ENCODE peak calls at places on chromosome 4, in four cellular contexts. E, D, V and Q are unnamed samples. For H3K4me1, the result is how much of the 10 kb centered on the place peaks cover.

GRCh38 chr4:74874785-74875367 is 58.0 kb upstream of the PARM1 start:
- DNase-seq in E (no peak), D (no peak), V (peak), Q (no peak)

GRCh38 chr4:117400039-117400835 is 314.9 kb upstream of the TRAM1L1 start:
- DNase-seq in E (no peak), D (peak), V (no peak), Q (no peak)

GRCh38 chr4:66555301-66555700 is 885.0 kb upstream of the EPHA5 start:
- DNase-seq in E (no peak), D (peak), V (no peak), Q (no peak)

GRCh38 chr4:67575232-67575888 is 16.8 kb downstream of the STAP1 start:
- DNase-seq in E (no peak), D (no peak), V (no peak), Q (no peak)

GRCh38 chr4:5866841-5867782 is 25.8 kb downstream of the CRMP1 start:
- DNase-seq in E (no peak), D (no peak), V (no peak), Q (no peak)

GRCh38 chr4:169975837-169976796 is 50.1 kb downstream of the MFAP3L start:
- DNase-seq in E (no peak), D (no peak), V (no peak), Q (no peak)

GRCh38 chr4:169027663-169028062 is 17.6 kb upstream of the CBR4 start:
- DNase-seq in E (no peak), D (no peak), V (no peak), Q (no peak)

GRCh38 chr4:164959896-164960295 is 17.6 kb downstream of the TRIM61 start:
- DNase-seq in E (no peak), D (peak), V (no peak), Q (no peak)

GRCh38 chr4:970854-971520 is 2.4 kb downstream of the DGKQ start:
- DNase-seq in E (no peak), D (no peak), V (no peak), Q (no peak)

GRCh38 chr4:151227731-151228130 is 49.2 kb upstream of the PRSS48 start:
- DNase-seq in E (peak), D (peak), V (peak), Q (peak)

GRCh38 chr4:122666527-122667245 is 45.8 kb upstream of the IL21 start:
- DNase-seq in E (no peak), D (peak), V (no peak), Q (no peak)

GRCh38 chr4:3760833-3761232 is 5.4 kb upstream of the ADRA2C start:
- DNase-seq in E (no peak), D (no peak), V (no peak), Q (no peak)

GRCh38 chr4:174152717-174153466 is 130.6 kb downstream of the FBXO8 start:
- DNase-seq in E (no peak), D (no peak), V (no peak), Q (no peak)

GRCh38 chr4:54050214-54050904 is 14.0 kb downstream of the CHIC2 start:
- DNase-seq in E (no peak), D (no peak), V (no peak), Q (no peak)

GRCh38 chr4:105306158-105306781 is 159.6 kb downstream of the TET2 start:
- DNase-seq in E (no peak), D (peak), V (no peak), Q (no peak)

GRCh38 chr4:54954656-54955388 is 170.6 kb downstream of the KDR start:
- DNase-seq in E (no peak), D (no peak), V (no peak), Q (peak)

GRCh38 chr4:159899596-159899995 is 796.7 kb downstream of the RAPGEF2 start:
- DNase-seq in E (no peak), D (no peak), V (no peak), Q (no peak)

GRCh38 chr4:88275949-88276515 is 8.3 kb downstream of the PPM1K start:
- DNase-seq in E (no peak), D (no peak), V (no peak), Q (no peak)

GRCh38 chr4:88275516-88275915 is 8.8 kb downstream of the PPM1K start:
- DNase-seq in E (no peak), D (no peak), V (no peak), Q (no peak)

GRCh38 chr4:88280228-88280795 is 4.0 kb downstream of the PPM1K start:
- DNase-seq in E (no peak), D (no peak), V (no peak), Q (no peak)

GRCh38 chr4:88277711-88278025 is 6.7 kb downstream of the PPM1K start:
- DNase-seq in E (no peak), D (no peak), V (no peak), Q (no peak)

DNA sequence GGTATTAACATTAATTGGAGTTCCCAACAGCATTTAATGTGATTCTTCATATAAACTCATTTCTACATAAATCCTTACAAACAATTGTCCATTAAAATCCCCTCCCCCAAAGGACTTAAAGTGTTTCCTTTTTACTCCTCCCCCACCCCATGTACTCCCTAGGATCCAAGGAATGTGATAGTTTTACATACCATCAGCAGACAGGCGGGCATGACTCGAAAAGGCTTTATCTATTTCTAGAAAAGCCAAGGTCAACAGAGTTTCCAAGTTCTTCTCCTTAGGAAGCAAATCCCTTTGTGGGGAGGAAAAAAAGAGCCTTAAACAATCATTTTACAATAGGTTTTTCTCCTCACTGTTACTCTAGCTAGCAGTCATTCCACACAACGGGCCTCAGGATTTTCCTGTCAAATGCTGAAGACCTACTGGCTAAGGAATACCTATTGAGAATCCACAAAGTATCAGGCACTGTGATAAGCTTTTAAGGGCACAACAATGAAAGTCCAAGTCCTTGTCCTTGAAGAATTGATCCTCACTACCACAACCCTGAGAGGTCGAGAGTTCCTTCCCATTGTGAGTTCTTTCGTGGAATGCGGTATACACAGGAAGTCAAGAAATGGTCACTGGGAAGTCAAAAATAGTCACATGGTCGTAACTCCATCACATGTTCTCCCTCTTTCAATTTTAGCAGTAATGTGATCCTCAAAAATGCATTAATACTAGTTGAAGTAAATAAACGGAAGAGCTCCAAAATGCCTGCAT is 7.2 kb downstream of the PPM1K start:
- DNase-seq in E (no peak), D (no peak), V (no peak), Q (no peak)
- TF ChIP-seq CTCF in E (no peak), D (no peak), V (no peak), Q (no peak)

DNA sequence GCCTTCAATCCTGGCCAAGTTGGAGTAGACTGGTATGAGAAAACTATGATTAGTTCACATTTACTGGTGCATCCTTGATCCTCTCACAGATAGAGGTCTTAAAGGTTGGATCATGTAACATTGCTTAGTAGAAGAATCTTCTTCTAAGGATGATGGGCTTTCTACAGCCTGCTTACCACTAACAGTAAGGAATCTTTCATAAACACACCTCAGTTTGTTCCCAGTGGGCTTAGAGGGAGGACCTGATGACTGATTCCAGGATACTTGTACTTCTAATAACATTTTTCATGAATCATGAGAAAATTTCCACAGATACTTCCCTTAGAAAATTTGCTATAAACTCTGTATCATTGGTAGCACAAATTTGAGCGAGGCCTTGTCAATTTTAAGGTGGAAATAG is 40.6 kb downstream of the CCNI start:
- DNase-seq in E (no peak), D (no peak), V (no peak), Q (no peak)
- H3K4me1 ChIP-seq in E (under half), D (under half), V (under half), Q (under half)

GRCh38 chr4:15001248-15001824 is 945 bp upstream of the CPEB2 start:
- DNase-seq in E (peak), D (peak), V (peak), Q (peak)
- TF ChIP-seq CTCF in E (no peak), D (no peak), V (no peak), Q (no peak)

GRCh38 chr4:150037251-150037856 is 40.9 kb upstream of the DCLK2 start:
- DNase-seq in E (no peak), D (peak), V (no peak), Q (no peak)

GRCh38 chr4:150044517-150044916 is 33.7 kb upstream of the DCLK2 start:
- DNase-seq in E (no peak), D (no peak), V (no peak), Q (no peak)

GRCh38 chr4:150045410-150045809 is 32.8 kb upstream of the DCLK2 start:
- DNase-seq in E (no peak), D (no peak), V (no peak), Q (no peak)

GRCh38 chr4:150038335-150039076 is 39.7 kb upstream of the DCLK2 start:
- DNase-seq in E (no peak), D (no peak), V (no peak), Q (no peak)

DNA sequence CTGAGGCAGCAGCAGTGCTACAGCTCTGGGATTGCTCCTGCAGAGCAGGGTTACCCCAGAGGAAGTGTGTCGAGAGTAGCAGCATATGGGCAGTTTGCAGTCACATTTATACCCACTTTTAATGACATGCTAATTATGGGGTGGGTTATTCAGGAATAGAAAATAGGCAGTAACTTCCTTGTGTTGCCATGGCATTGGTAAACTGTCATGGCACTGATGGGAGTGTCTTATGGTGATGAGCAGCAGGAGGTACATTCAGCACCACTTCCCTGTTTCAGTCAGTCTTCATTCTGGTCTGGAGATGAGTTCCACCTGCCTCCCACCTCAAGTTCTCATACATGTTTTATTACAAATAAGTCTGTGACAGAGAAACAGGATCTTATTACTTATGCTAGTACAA is 38.5 kb upstream of the DCLK2 start:
- DNase-seq in E (no peak), D (no peak), V (no peak), Q (no peak)
- H3K4me1 ChIP-seq in E (under half), D (under half), V (under half), Q (under half)

GRCh38 chr4:100261346-100261745 is 71.1 kb upstream of the DDIT4L start:
- DNase-seq in E (no peak), D (no peak), V (no peak), Q (no peak)
- TF ChIP-seq CTCF in E (no peak), D (no peak), V (no peak), Q (no peak)

DNA sequence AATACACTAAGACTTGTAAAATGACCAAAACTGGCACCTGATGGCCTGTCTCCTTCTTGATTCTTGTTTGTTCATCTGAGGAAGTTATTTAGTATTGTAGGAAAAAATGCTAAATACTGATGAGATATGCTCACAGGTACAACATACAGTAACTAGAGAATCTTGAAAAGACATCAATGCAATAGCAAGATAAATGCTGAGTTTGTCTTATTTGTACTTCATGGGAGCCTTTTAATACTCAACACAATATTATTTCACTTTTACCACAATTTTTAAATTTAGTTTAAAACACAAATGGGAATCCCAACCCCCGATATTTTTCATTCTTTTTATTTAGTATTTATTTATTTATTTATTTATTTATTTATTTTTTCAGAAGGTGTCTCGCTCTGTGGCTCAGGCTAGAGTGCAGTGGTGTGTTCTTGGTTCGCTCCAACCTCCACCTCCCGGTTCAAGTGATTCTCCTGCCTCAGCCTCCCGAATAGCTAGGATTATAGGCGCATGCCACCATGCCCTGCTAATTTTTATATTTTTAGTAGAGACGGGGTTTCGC is 12.1 kb downstream of the HHIP start:
- DNase-seq in E (no peak), D (no peak), V (no peak), Q (no peak)
- H3K4me1 ChIP-seq in E (under half), D (under half), V (under half), Q (under half)

DNA sequence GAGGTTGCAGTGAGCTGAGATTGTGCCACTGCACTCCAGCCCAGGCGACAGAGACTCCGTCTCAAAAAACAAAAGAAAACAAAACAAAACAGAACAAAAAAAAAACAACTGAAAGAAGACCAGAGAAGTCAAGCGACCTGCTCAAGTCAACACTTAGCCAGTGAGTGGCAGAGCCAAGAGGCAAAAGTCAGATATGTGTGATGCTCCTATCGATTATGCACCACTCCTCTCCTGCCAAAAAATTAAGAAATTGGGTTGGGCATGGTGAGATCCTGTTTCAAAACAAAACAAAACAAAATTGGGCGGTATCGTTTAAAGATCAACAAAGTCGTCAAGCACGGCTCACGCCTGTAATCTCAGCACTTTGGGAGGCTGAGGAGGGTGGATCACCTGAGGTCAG is 137.7 kb downstream of the PDS5A start:
- DNase-seq in E (no peak), D (no peak), V (no peak), Q (no peak)
- TF ChIP-seq CTCF in E (no peak), D (no peak), V (no peak), Q (no peak)

DNA sequence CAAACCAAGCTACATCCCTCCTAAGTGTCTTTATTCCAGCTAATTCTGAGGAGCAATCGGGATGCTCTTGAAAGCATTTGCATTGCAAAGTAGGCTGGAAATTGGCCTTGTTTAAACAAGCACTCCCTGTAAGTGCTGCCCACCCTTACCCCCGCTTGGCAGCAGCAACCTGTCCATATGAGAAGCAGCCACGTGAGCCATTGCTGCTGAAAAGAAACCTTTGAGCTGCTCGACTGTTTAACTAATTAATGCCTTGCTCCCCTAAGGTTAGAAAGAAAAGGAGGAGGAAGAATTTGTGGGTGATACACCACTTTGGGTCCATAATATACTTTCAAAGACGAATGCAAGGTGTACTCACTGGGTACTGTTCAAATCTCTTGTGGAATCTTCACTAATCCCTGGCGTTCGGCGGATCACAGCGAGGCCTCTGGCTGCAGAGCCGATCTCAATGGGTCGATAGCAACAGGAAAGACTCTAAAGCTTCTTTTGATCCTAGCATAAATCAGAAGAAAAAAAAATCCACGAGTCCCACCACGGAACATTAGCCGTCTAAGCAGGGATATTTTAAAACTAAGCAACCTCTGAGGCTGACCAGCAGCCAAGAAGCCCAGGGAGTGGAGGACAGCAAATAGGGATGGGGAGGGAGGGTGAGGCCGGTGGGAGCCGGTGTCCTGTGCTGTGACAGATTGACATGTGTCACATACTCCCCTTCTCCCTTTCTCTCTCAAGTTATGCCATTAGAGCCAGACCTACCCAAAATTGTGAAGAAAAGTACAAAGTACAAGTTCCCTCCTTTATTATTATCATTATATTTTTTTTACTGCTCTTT is 37.2 kb upstream of the MGST2 start:
- DNase-seq in E (no peak), D (no peak), V (no peak), Q (no peak)
- H3K4me1 ChIP-seq in E (under half), D (under half), V (under half), Q (under half)